ENCODE peak calls at places on chromosomes 4 and X, in five cellular contexts. B, L, M, S and E are unnamed samples.

GRCh38 chr4:126242679-126243390 is 928.1 kb downstream of the FAT4 start:
- DNase-seq in M (no peak), B (peak), L (no peak), S (no peak), E (no peak)

GRCh38 chr4:102524691-102525090 is 23.5 kb downstream of the NFKB1 start:
- DNase-seq in M (no peak), S (no peak), L (no peak), B (no peak), E (no peak)

GRCh38 chr4:121567748-121568147 is 129.0 kb downstream of the ANXA5 start:
- DNase-seq in M (no peak), B (no peak), S (no peak), L (no peak), E (no peak)

GRCh38 chrX:93874554-93874953 is 200.5 kb downstream of the FAM133A start:
- DNase-seq in S (no peak), B (no peak), M (no peak), L (no peak), E (peak)

GRCh38 chrX:134936542-134936941 is 54.2 kb upstream of the SMIM10 start:
- DNase-seq in S (no peak), M (no peak), B (no peak), L (peak), E (no peak)

GRCh38 chr4:134756456-134756855 is 554.9 kb upstream of the PABPC4L start:
- DNase-seq in B (no peak), M (no peak), S (no peak), L (no peak), E (no peak)

GRCh38 chr4:84579410-84579791 is 3.5 kb upstream of the CDS1 start:
- DNase-seq in B (no peak), L (no peak), S (no peak), M (no peak), E (no peak)

GRCh38 chrX:129523076-129524055 is at the start of gene SMARCA1:
- DNase-seq in L (peak), S (peak), M (no peak), B (peak), E (peak)

GRCh38 chrX:55119712-55120111 is 30.9 kb downstream of the PAGE2 start:
- DNase-seq in L (no peak), M (no peak), B (no peak), S (no peak), E (no peak)

GRCh38 chr4:38034986-38035882 is 75.0 kb downstream of the PTTG2 start:
- DNase-seq in L (peak), M (no peak), B (no peak), S (no peak), E (peak)

DNA sequence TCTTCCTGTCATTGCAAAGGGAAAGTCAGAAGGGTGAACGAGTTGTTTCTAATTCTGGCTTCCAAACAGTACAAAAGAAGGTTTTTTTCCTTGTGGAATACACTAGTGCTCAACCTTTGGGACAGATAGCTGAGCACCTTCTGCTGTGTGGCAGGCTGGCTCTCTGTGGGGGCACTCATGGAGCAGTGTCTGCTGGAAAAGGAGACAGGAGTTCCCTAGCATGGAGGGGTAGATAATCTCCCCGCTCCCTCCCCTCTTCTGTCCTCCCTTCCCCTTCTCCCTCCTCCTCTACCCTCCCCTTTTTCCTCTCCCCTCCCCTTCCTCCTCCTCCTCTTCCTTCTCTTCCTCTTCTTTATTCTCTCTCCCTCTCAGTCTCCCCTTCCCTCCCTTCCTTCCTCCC is 62.4 kb upstream of the MTM1 start:
- DNase-seq in M (no peak), L (no peak), S (no peak), B (no peak), E (no peak)
- H3K27ac ChIP-seq in M (no peak), L (no peak), S (no peak), B (peak), E (no peak)

GRCh38 chr4:7042697-7043464 is at the start of gene TADA2B:
- DNase-seq in B (peak), S (peak), M (peak), L (peak), E (peak)
- TF ChIP-seq CTCF in B (peak), S (peak), M (no peak), L (peak), E (peak)

GRCh38 chr4:5632043-5632440 is 76.3 kb downstream of the EVC2 start:
- DNase-seq in B (no peak), S (no peak), L (no peak), M (no peak), E (no peak)
- H3K27ac ChIP-seq in B (no peak), S (no peak), L (no peak), M (no peak), E (no peak)

GRCh38 chrX:147741776-147742175 is 169.9 kb upstream of the FMR1 start:
- DNase-seq in L (no peak), B (no peak), M (no peak), S (no peak), E (no peak)

GRCh38 chrX:147737690-147738089 is 174.0 kb upstream of the FMR1 start:
- DNase-seq in M (no peak), B (no peak), S (no peak), L (no peak), E (no peak)

GRCh38 chrX:147736045-147736444 is 175.7 kb upstream of the FMR1 start:
- DNase-seq in B (no peak), M (no peak), S (no peak), L (no peak), E (no peak)

GRCh38 chrX:147735364-147735763 is 176.4 kb upstream of the FMR1 start:
- DNase-seq in B (no peak), S (no peak), M (no peak), L (no peak), E (peak)

DNA sequence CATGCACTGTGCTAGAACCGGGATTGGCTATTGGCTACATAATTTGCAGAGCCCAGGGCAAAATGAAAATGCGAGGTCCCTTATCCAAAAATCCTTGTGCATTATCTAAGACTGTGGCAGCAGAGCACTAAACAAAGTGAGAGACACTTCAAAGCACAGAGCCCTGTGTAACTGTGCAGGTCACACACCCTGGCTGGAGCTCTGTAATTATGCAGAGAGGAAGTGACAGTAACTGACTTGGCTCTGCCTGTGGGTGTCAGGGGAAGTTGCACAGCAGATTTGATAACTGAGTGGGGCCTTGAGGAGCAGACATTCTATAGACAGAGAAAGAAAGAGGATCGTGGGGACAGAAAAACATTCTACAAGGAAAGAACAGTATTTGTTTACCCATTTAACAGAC is 173.5 kb upstream of the FMR1 start:
- DNase-seq in S (no peak), M (no peak), B (no peak), L (no peak), E (no peak)
- TF ChIP-seq CTCF in S (no peak), M (no peak), B (no peak), L (no peak), E (no peak)

GRCh38 chr4:118936406-118936805 is 47.8 kb downstream of the SYNPO2 start:
- DNase-seq in S (no peak), L (no peak), B (no peak), M (no peak), E (no peak)
- H3K27ac ChIP-seq in S (peak), L (no peak), B (no peak), M (peak), E (no peak)

GRCh38 chrX:53244610-53245009 is 19.6 kb upstream of the KDM5C start:
- DNase-seq in M (no peak), S (no peak), L (no peak), B (no peak), E (no peak)
- TF ChIP-seq CTCF in M (no peak), S (no peak), L (peak), B (peak), E (peak)

GRCh38 chr4:31104596-31104995 is 384.4 kb downstream of the PCDH7 start:
- DNase-seq in S (no peak), L (peak), M (no peak), B (no peak), E (no peak)
- H3K27ac ChIP-seq in S (no peak), L (no peak), M (peak), B (no peak), E (no peak)

DNA sequence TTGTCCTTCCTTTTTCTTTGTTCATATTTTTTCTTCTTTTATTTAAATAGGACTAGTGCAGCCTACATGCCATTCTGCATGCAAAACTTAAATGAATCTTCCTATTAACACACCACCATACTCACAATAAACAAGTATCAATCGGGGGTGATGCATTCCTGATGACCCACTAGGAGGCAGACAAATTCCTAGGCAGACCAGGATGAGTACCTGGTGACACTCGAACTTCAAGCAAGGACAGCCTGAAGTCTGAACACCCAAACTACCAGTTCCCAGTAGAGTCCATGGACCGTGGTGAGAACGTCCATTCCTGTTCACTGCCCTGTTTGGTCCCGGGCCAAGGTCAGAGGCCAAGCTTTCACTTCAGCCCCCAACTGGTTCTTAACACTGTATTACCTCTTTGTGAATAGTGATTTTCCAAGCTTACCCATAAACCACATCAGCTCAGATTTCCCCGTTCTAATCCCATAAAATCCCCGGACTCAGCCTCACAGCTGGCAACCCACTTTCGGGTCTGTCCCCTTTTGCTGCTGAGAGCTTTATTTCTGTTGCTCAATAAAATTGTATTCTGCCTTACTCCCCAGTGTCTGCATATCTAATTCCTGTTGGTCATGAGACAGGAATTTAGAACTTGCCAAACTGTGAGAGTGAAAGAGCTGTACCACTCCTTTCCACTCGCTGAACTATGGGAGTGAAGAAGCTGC is 1286.6 kb downstream of the FSTL5 start:
- DNase-seq in M (no peak), L (peak), S (no peak), B (no peak), E (no peak)
- TF ChIP-seq CTCF in M (no peak), L (no peak), S (no peak), B (no peak), E (no peak)

GRCh38 chrX:118795528-118795927 is 28.1 kb upstream of the ZCCHC12 start:
- DNase-seq in L (peak), S (no peak), M (no peak), B (no peak), E (no peak)
- H3K27ac ChIP-seq in L (no peak), S (peak), M (no peak), B (peak), E (no peak)

GRCh38 chr4:86791126-86791525 is 58.1 kb downstream of the SLC10A6 start:
- DNase-seq in S (no peak), M (no peak), L (no peak), B (no peak), E (no peak)
- TF ChIP-seq CTCF in S (no peak), M (no peak), L (no peak), B (peak), E (no peak)